ENCODE peak calls at places on chromosomes 3 and 15, in five cellular contexts. F, Y, U, X and Q are unnamed samples.

GRCh38 chr3:156816091-156816793 is 9.9 kb upstream of the LEKR1 start:
- DNase-seq in F (no peak), Y (peak), U (peak), X (peak), Q (no peak)

GRCh38 chr15:92803852-92804609 is 96.1 kb upstream of the CHD2 start:
- DNase-seq in F (no peak), Y (peak), U (no peak), X (no peak), Q (no peak)

GRCh38 chr3:128787256-128788253 is 61.6 kb downstream of the RAB7A start:
- DNase-seq in F (peak), Y (no peak), U (peak), X (peak), Q (peak)

GRCh38 chr15:25850154-25851111 is 12.7 kb downstream of the ATP10A start:
- DNase-seq in F (no peak), Y (peak), U (peak), X (peak), Q (no peak)

GRCh38 chr3:129656659-129657247 is 50.3 kb upstream of the PLXND1 start:
- DNase-seq in F (no peak), Y (no peak), U (no peak), X (no peak), Q (no peak)

GRCh38 chr3:27360113-27361078 is 8.8 kb downstream of the NEK10 start:
- DNase-seq in F (no peak), Y (peak), U (no peak), X (no peak), Q (no peak)

GRCh38 chr3:29195055-29195454 is 85.8 kb upstream of the RBMS3 start:
- DNase-seq in F (no peak), Y (no peak), U (no peak), X (no peak), Q (no peak)

GRCh38 chr3:51375136-51375535 is 10.0 kb upstream of the MANF start:
- DNase-seq in F (no peak), Y (no peak), U (no peak), X (no peak), Q (no peak)

GRCh38 chr3:158313344-158313927 is 203.5 kb downstream of the RSRC1 start:
- DNase-seq in F (peak), Y (peak), U (no peak), X (no peak), Q (peak)

GRCh38 chr3:139506792-139507191 is 30.5 kb upstream of the RBP2 start:
- DNase-seq in F (no peak), Y (peak), U (no peak), X (peak), Q (no peak)

GRCh38 chr3:190566043-190566933 is 52.4 kb downstream of the IL1RAP start:
- DNase-seq in F (peak), Y (peak), U (no peak), X (no peak), Q (peak)

GRCh38 chr15:32099097-32099496 is 68.8 kb downstream of the CHRNA7 start:
- DNase-seq in F (no peak), Y (no peak), U (no peak), X (no peak), Q (no peak)

GRCh38 chr15:66658057-66658456 is 44.0 kb upstream of the SMAD6 start:
- DNase-seq in F (no peak), Y (no peak), U (no peak), X (no peak), Q (no peak)

GRCh38 chr3:197258168-197258755 is 40.1 kb downstream of the DLG1 start:
- DNase-seq in F (no peak), Y (no peak), U (no peak), X (no peak), Q (no peak)

GRCh38 chr3:118760611-118761606 is 273.7 kb downstream of the IGSF11 start:
- DNase-seq in F (no peak), Y (peak), U (no peak), X (peak), Q (no peak)

GRCh38 chr3:64803469-64803868 is 115.7 kb upstream of the ADAMTS9 start:
- DNase-seq in F (no peak), Y (peak), U (no peak), X (no peak), Q (no peak)

GRCh38 chr15:68589783-68590710 is 11.3 kb downstream of the CORO2B start:
- DNase-seq in F (no peak), Y (no peak), U (no peak), X (no peak), Q (no peak)

GRCh38 chr3:14471690-14472089 is 68.5 kb downstream of the GRIP2 start:
- DNase-seq in F (no peak), Y (no peak), U (no peak), X (no peak), Q (no peak)

GRCh38 chr3:180744226-180744625 is 64.9 kb upstream of the CCDC39 start:
- DNase-seq in F (no peak), Y (no peak), U (no peak), X (no peak), Q (no peak)

GRCh38 chr3:8499181-8499611 is 2.4 kb upstream of the LMCD1 start:
- DNase-seq in F (no peak), Y (no peak), U (no peak), X (peak), Q (no peak)

GRCh38 chr3:160665784-160666526 is 11.0 kb upstream of the ARL14 start:
- DNase-seq in F (peak), Y (no peak), U (no peak), X (no peak), Q (no peak)

GRCh38 chr3:5014431-5014830 is 35.2 kb downstream of the BHLHE40 start:
- DNase-seq in F (no peak), Y (peak), U (no peak), X (no peak), Q (no peak)

GRCh38 chr3:21634112-21634511 is 116.9 kb downstream of the ZNF385D start:
- DNase-seq in F (no peak), Y (no peak), U (no peak), X (no peak), Q (no peak)

GRCh38 chr15:74866090-74866489 is 7.1 kb downstream of the SCAMP2 start:
- DNase-seq in F (no peak), Y (peak), U (no peak), X (no peak), Q (no peak)

GRCh38 chr3:12265558-12265957 is 23.3 kb upstream of the PPARG start:
- DNase-seq in F (no peak), Y (no peak), U (no peak), X (no peak), Q (no peak)

GRCh38 chr15:98883504-98883903 is 124.1 kb downstream of the PGPEP1L start:
- DNase-seq in F (no peak), Y (no peak), U (no peak), X (no peak), Q (no peak)
- H3K27ac ChIP-seq in F (no peak), Y (no peak), U (no peak), X (no peak), Q (no peak)

GRCh38 chr3:132325634-132326033 is 8.4 kb downstream of the ACP3 start:
- DNase-seq in F (no peak), Y (no peak), U (no peak), X (no peak), Q (no peak)

GRCh38 chr3:132321321-132321720 is 4.1 kb downstream of the ACP3 start:
- DNase-seq in F (no peak), Y (no peak), U (no peak), X (no peak), Q (no peak)

GRCh38 chr3:132325103-132325606 is 7.9 kb downstream of the ACP3 start:
- DNase-seq in F (no peak), Y (no peak), U (no peak), X (no peak), Q (no peak)

GRCh38 chr3:132326251-132326650 is 9.0 kb downstream of the ACP3 start:
- DNase-seq in F (no peak), Y (no peak), U (no peak), X (no peak), Q (no peak)
- H3K27ac ChIP-seq in F (no peak), Y (no peak), U (no peak), X (no peak), Q (no peak)

GRCh38 chr15:73050561-73051297 is 1.5 kb upstream of the NEO1 start:
- DNase-seq in F (no peak), Y (no peak), U (no peak), X (no peak), Q (no peak)
- H3K27ac ChIP-seq in F (no peak), Y (peak), U (no peak), X (no peak), Q (peak)

GRCh38 chr15:101128696-101129095 is 123.2 kb downstream of the CHSY1 start:
- DNase-seq in F (no peak), Y (no peak), U (no peak), X (no peak), Q (no peak)

GRCh38 chr15:101126618-101127502 is 125.0 kb downstream of the CHSY1 start:
- DNase-seq in F (peak), Y (no peak), U (no peak), X (no peak), Q (peak)

GRCh38 chr15:101128191-101128590 is 123.7 kb downstream of the CHSY1 start:
- DNase-seq in F (no peak), Y (peak), U (no peak), X (no peak), Q (no peak)

GRCh38 chr15:101129851-101130250 is 122.0 kb downstream of the CHSY1 start:
- DNase-seq in F (no peak), Y (no peak), U (no peak), X (no peak), Q (no peak)

DNA sequence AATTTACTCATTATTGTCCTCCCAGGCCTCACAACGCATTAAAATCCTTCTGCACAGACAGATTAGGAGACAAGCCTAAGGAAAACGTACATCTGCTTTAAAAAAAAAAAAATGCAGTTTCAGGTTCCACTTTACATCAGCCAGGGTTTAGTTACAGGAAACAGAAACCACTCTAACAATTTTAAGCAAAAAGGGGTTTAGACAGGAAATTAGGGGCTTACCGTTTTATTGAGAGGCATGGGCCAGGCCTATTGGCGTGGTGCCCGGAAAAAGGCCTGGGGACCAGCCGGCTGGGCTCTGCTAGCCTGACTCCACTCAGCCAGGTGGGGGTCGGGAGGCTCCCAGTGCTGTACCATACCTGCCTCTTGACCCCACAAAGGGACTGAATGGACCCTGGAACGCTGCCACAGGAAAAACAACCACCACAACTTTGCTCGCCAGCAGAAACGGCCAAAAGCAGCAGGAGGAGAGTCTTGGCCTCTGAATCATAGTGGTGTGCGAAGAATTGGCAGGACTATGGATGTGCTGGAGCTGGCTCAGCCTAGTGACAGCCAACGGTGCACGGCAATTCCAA is 124.3 kb downstream of the CHSY1 start:
- DNase-seq in F (peak), Y (peak), U (peak), X (no peak), Q (no peak)
- H3K27ac ChIP-seq in F (peak), Y (peak), U (peak), X (no peak), Q (peak)

DNA sequence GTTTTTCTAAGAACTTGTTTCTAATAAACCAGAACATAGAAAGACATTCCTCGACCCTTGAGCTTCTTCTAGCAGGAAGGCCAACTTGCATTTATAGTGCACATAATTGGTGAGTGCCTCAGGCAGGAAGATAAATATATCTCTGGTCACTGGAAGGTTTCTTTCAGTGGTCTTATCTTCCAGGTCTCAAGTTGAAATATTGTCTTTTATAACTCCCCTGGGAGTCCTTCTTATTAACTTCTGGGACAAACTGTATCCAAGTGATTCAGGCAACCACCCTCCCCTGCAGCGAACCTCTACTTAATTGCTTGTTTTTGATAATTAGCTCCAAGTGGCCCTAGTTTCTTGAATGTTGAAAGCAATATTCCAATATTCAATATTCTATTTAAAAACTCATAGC is 346.8 kb upstream of the GOLIM4 start:
- DNase-seq in F (no peak), Y (no peak), U (no peak), X (no peak), Q (no peak)
- H3K27ac ChIP-seq in F (no peak), Y (no peak), U (no peak), X (no peak), Q (no peak)

GRCh38 chr3:46950661-46951241 is 25.8 kb downstream of the CCDC12 start:
- DNase-seq in F (no peak), Y (no peak), U (no peak), X (no peak), Q (no peak)
- H3K27ac ChIP-seq in F (peak), Y (peak), U (no peak), X (no peak), Q (no peak)

DNA sequence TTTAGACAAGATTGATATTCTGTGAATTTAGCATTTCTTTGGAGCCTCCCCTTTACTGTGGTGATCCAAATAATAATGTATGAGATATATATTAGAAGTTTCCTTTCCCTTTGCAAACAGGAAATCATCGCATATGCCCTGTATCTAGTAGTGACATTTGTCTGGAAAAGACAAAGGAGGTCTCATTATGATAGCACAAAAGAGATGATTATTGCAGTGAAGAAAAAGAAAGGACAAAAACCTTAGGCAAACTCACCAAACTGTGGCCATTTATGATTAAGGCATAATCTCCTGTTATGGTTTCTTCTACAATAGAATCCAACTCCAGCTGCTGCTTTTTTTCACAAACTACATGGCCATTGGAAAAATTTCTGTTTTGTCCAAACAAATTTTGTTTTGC is 218.2 kb downstream of the ATP8B4 start:
- DNase-seq in F (no peak), Y (no peak), U (no peak), X (no peak), Q (no peak)
- H3K27ac ChIP-seq in F (no peak), Y (peak), U (no peak), X (no peak), Q (no peak)

DNA sequence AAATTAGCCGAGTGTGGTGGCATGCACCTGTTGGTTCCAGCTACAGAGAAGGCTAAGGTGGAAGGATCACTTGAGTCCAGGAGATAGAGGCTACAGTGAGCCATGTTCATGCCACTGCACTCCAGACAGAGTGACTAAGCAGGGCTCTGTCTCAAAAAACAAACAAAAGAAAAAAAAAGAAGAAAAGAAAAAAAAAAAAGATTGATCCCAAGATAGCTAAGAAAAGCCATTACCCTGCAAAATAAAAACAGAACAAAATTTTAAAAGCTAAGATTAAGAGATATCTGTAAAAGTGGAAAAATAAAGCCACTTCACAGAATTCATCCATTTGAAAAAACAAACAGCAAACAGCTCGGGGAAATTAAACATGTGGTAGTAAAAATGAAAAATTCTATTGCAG is 23.8 kb downstream of the LRRC2 start:
- DNase-seq in F (no peak), Y (no peak), U (no peak), X (no peak), Q (no peak)
- H3K27ac ChIP-seq in F (peak), Y (peak), U (no peak), X (no peak), Q (no peak)

DNA sequence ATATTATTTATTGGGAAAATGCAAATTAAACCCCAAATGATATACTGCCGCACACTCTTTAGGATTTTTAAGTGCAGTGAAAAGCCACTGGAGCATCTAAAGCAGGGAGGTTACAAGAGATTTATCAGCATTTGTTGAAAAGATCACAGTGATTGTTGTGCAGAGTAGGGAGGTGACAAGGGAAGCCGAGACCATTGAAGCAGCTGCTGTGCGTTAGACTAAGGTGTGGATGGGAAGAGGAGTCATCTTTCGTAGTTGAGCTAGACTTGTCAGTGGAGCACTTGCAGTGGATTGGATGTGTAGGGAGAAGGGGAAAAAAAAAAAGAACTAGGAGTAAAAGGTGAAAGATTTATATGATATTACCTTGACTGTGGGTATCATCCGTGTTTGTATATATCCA is 854.6 kb downstream of the NTRK3 start:
- DNase-seq in F (no peak), Y (no peak), U (no peak), X (peak), Q (no peak)
- H3K27ac ChIP-seq in F (no peak), Y (no peak), U (no peak), X (no peak), Q (no peak)

GRCh38 chr3:136543385-136543784 is 208.8 kb downstream of the STAG1 start:
- DNase-seq in F (no peak), Y (no peak), U (no peak), X (no peak), Q (no peak)
- H3K27ac ChIP-seq in F (no peak), Y (no peak), U (no peak), X (no peak), Q (no peak)